ENCODE peak calls at places on chromosome 15, in ten cellular contexts. T, J, U, I, A, L, K, S, N and F are unnamed samples.

GRCh38 chr15:95503640-95504225 is 826.8 kb upstream of the NR2F2 start:
- DNase-seq in U (no peak), K (no peak), L (no peak), I (peak), J (no peak), A (no peak), N (no peak), S (no peak), T (no peak), F (no peak)

GRCh38 chr15:64096486-64097431 is 977 bp downstream of the SNX1 start:
- DNase-seq in T (no peak), N (no peak), K (peak), L (no peak), U (no peak), I (peak), J (no peak), A (no peak), S (no peak), F (no peak)

GRCh38 chr15:48324949-48325348 is 6.3 kb upstream of the DUT start:
- DNase-seq in N (no peak), I (no peak), T (no peak), U (no peak), L (no peak), J (no peak), K (no peak), S (no peak), A (no peak), F (no peak)

GRCh38 chr15:46710561-46710960 is 1006.7 kb upstream of the SEMA6D start:
- DNase-seq in N (no peak), I (no peak), L (no peak), S (no peak), U (no peak), T (no peak), K (no peak), J (no peak), A (no peak), F (no peak)

GRCh38 chr15:86432861-86433260 is 353.2 kb downstream of the AGBL1 start:
- DNase-seq in K (peak), I (no peak), L (no peak), J (no peak), S (no peak), N (no peak), U (no peak), A (no peak), T (no peak), F (no peak)

GRCh38 chr15:45645026-45645980 is 10.5 kb downstream of the SQOR start:
- DNase-seq in L (no peak), U (no peak), A (peak), J (no peak), I (no peak), K (peak), T (no peak), S (no peak), N (no peak), F (no peak)

GRCh38 chr15:67147410-67147949 is 82.1 kb downstream of the SMAD3 start:
- DNase-seq in U (no peak), T (no peak), S (no peak), J (no peak), K (no peak), A (no peak), I (no peak), N (no peak), L (no peak), F (no peak)

GRCh38 chr15:58980351-58980939 is 7.0 kb upstream of the RNF111 start:
- DNase-seq in N (no peak), J (no peak), A (no peak), S (no peak), U (no peak), L (no peak), T (no peak), K (peak), I (no peak), F (no peak)

GRCh38 chr15:19943515-19943914 is 598.1 kb downstream of the GOLGA6L6 start:
- DNase-seq in I (no peak), S (no peak), T (no peak), N (no peak), J (no peak), A (no peak), U (no peak), L (no peak), K (no peak), F (no peak)

GRCh38 chr15:72070817-72071447 is 47.0 kb downstream of the MYO9A start:
- DNase-seq in K (no peak), I (no peak), S (no peak), L (no peak), N (no peak), T (no peak), U (no peak), A (no peak), J (no peak), F (no peak)

GRCh38 chr15:47887181-47887580 is 169.9 kb downstream of the SEMA6D start:
- DNase-seq in I (no peak), N (no peak), K (no peak), J (no peak), S (no peak), T (no peak), U (no peak), A (no peak), L (no peak), F (peak)

GRCh38 chr15:60859996-60860494 is 369.1 kb downstream of the RORA start:
- DNase-seq in L (no peak), T (no peak), N (peak), J (no peak), I (no peak), U (no peak), S (no peak), A (no peak), K (no peak), F (no peak)

GRCh38 chr15:28243399-28243798 is 78.6 kb downstream of the HERC2 start:
- DNase-seq in J (no peak), U (no peak), S (no peak), T (no peak), K (no peak), L (no peak), I (no peak), N (no peak), A (no peak), F (no peak)

GRCh38 chr15:62254137-62254934 is 89.3 kb upstream of the C2CD4B start:
- DNase-seq in K (peak), S (peak), A (peak), U (no peak), T (peak), N (no peak), I (peak), J (peak), L (peak), F (no peak)

GRCh38 chr15:65249641-65250040 is 37.0 kb downstream of the PARP16 start:
- DNase-seq in J (no peak), A (no peak), S (no peak), I (peak), N (no peak), K (no peak), T (no peak), U (no peak), L (no peak), F (no peak)

GRCh38 chr15:34795267-34796081 is at the start of gene ACTC1:
- DNase-seq in A (no peak), I (no peak), L (no peak), S (peak), U (no peak), N (no peak), T (no peak), K (peak), J (no peak), F (no peak)

GRCh38 chr15:55168350-55168974 is 28.3 kb downstream of the RSL24D1 start:
- DNase-seq in A (peak), K (peak), T (peak), N (peak), S (peak), L (no peak), I (peak), J (peak), U (peak), F (peak)

GRCh38 chr15:72591361-72591760 is 63.1 kb upstream of the GOLGA6B start:
- DNase-seq in T (no peak), K (no peak), N (no peak), U (no peak), J (no peak), I (no peak), S (no peak), L (no peak), A (no peak), F (no peak)

GRCh38 chr15:96247631-96248305 is 82.7 kb upstream of the NR2F2 start:
- DNase-seq in U (no peak), J (no peak), L (no peak), K (no peak), S (no peak), I (no peak), T (no peak), N (no peak), A (no peak), F (no peak)

GRCh38 chr15:100885116-100885515 is 5.5 kb downstream of the ALDH1A3 start:
- DNase-seq in J (no peak), K (no peak), I (no peak), U (no peak), L (no peak), A (no peak), N (no peak), T (no peak), S (no peak), F (no peak)

GRCh38 chr15:39310633-39311032 is 270.2 kb upstream of the THBS1 start:
- DNase-seq in K (no peak), I (no peak), T (no peak), A (no peak), N (no peak), S (no peak), J (no peak), L (no peak), U (no peak), F (no peak)

GRCh38 chr15:42158941-42159340 is 2.5 kb upstream of the PLA2G4F start:
- DNase-seq in T (no peak), U (no peak), I (no peak), L (no peak), J (peak), S (no peak), N (no peak), A (no peak), K (no peak), F (no peak)

GRCh38 chr15:89812126-89812846 is 2.4 kb downstream of the ANPEP start:
- DNase-seq in K (no peak), U (no peak), S (no peak), A (no peak), L (no peak), I (no peak), J (no peak), T (no peak), N (no peak), F (no peak)

GRCh38 chr15:65655026-65655425 is 33.3 kb downstream of the SLC24A1 start:
- DNase-seq in S (no peak), K (no peak), L (no peak), A (no peak), J (no peak), I (no peak), U (no peak), N (no peak), T (no peak), F (no peak)

GRCh38 chr15:70048578-70048977 is 49.1 kb downstream of the TLE3 start:
- DNase-seq in U (no peak), L (no peak), K (no peak), J (no peak), N (no peak), T (no peak), S (no peak), A (no peak), I (no peak), F (no peak)

GRCh38 chr15:82942691-82943090 is 9.8 kb downstream of the HOMER2 start:
- DNase-seq in U (no peak), S (no peak), I (no peak), A (peak), J (no peak), K (peak), T (no peak), L (no peak), N (no peak), F (no peak)

GRCh38 chr15:49155834-49156627 is 632 bp upstream of the COPS2 start:
- DNase-seq in A (no peak), J (peak), U (peak), T (no peak), S (no peak), L (no peak), N (no peak), I (no peak), K (peak), F (no peak)

GRCh38 chr15:79863886-79864285 is 32.9 kb downstream of the MTHFS start:
- DNase-seq in J (no peak), K (no peak), I (no peak), L (no peak), T (no peak), S (no peak), U (no peak), A (no peak), N (no peak), F (no peak)

GRCh38 chr15:29914441-29915053 is 92.3 kb upstream of the TJP1 start:
- DNase-seq in J (no peak), A (no peak), I (no peak), S (no peak), N (no peak), U (no peak), K (no peak), T (no peak), L (no peak), F (no peak)

GRCh38 chr15:65660927-65661326 is 39.2 kb downstream of the SLC24A1 start:
- DNase-seq in I (no peak), K (no peak), L (no peak), N (no peak), J (no peak), S (no peak), A (no peak), U (no peak), T (no peak), F (no peak)

GRCh38 chr15:53648934-53649333 is 110.5 kb downstream of the WDR72 start:
- DNase-seq in U (no peak), S (no peak), T (no peak), N (no peak), A (no peak), K (no peak), L (no peak), J (no peak), I (no peak), F (no peak)

GRCh38 chr15:60798821-60799220 is 319.9 kb upstream of the ICE2 start:
- DNase-seq in J (no peak), S (peak), N (peak), T (no peak), I (peak), L (no peak), A (no peak), K (peak), U (no peak), F (no peak)

GRCh38 chr15:74306801-74307217 is 60.6 kb downstream of the CYP11A1 start:
- DNase-seq in U (no peak), L (no peak), A (no peak), J (no peak), I (no peak), N (no peak), S (no peak), K (peak), T (no peak), F (no peak)